ENCODE peak calls at places on chromosome 1, in four cellular contexts. C, N, L and V are unnamed samples.

GRCh38 chr1:228889289-228889688 is 154.0 kb downstream of the RHOU start:
- DNase-seq in C (no peak), N (no peak), L (no peak), V (no peak)

GRCh38 chr1:233424727-233425222 is 97.3 kb downstream of the MAP3K21 start:
- DNase-seq in C (no peak), N (no peak), L (no peak), V (peak; percentile 2)

GRCh38 chr1:78577257-78578100 is 42.8 kb upstream of the IFI44L start:
- DNase-seq in C (no peak), N (no peak), L (no peak), V (no peak)

GRCh38 chr1:9009438-9010366 is 16.5 kb downstream of the SLC2A7 start:
- DNase-seq in C (peak; percentile 41), N (no peak), L (no peak), V (peak; percentile 74)

GRCh38 chr1:55215194-55216021 is at the start of gene USP24:
- DNase-seq in C (peak; percentile 51), N (peak; percentile 67), L (peak; percentile 80), V (peak; percentile 65)

GRCh38 chr1:31487143-31487542 is 74.1 kb downstream of the SERINC2 start:
- DNase-seq in C (no peak), N (no peak), L (no peak), V (no peak)

GRCh38 chr1:184215274-184215925 is 163.9 kb downstream of the TSEN15 start:
- DNase-seq in C (no peak), N (no peak), L (no peak), V (no peak)

GRCh38 chr1:244112646-244113045 is 61.6 kb downstream of the ZBTB18 start:
- DNase-seq in C (peak; percentile 70), N (no peak), L (no peak), V (no peak)

GRCh38 chr1:26041401-26041800 is 4.5 kb downstream of the SLC30A2 start:
- DNase-seq in C (no peak), N (no peak), L (no peak), V (no peak)

GRCh38 chr1:110005971-110006370 is 21.4 kb downstream of the AHCYL1 start:
- DNase-seq in C (no peak), N (no peak), L (no peak), V (no peak)

GRCh38 chr1:172980456-172980855 is 70.3 kb downstream of the TNFSF18 start:
- DNase-seq in C (no peak), N (no peak), L (no peak), V (no peak)

GRCh38 chr1:182795563-182796228 is 6.1 kb downstream of the NPL start:
- DNase-seq in C (no peak), N (no peak), L (no peak), V (no peak)